ENCODE peak calls at places on chromosomes 5 and 9, in five cellular contexts. S is hepatocyte, U is H9, P is fibroblast of lung, R is H1. D is an unnamed sample.

GRCh38 chr5:139100825-139101224 is 97.3 kb downstream of the SIL1 start:
- DNase-seq in U (no peak), P (peak; percentile 51), R (no peak), S (no peak), D (peak; percentile 65)

GRCh38 chr5:180173875-180174586 is 35.0 kb downstream of the RASGEF1C start:
- DNase-seq in U (no peak), S (no peak), R (no peak), P (peak; percentile 87), D (no peak)

GRCh38 chr5:15376803-15377202 is 123.2 kb upstream of the FBXL7 start:
- DNase-seq in P (no peak), R (no peak), S (no peak), U (no peak), D (no peak)

GRCh38 chr5:113367586-113367985 is 67.2 kb downstream of the TSSK1B start:
- DNase-seq in S (no peak), U (no peak), P (no peak), R (no peak), D (no peak)

GRCh38 chr5:180297587-180298282 is 5.9 kb upstream of the MAPK9 start:
- DNase-seq in R (no peak), S (no peak), P (no peak), U (no peak), D (no peak)

GRCh38 chr9:36008774-36009300 is 27.9 kb upstream of the RECK start:
- DNase-seq in R (peak; percentile 50), P (peak; percentile 74), S (peak; percentile 75), U (peak; percentile 75), D (no peak)

GRCh38 chr5:2038337-2039179 is 155.8 kb upstream of the IRX4 start:
- DNase-seq in P (peak; percentile 52), S (peak; percentile 81), R (peak; percentile 80), U (peak; percentile 96), D (peak; percentile 50)

GRCh38 chr5:68215888-68216736 is 556 bp downstream of the PIK3R1 start:
- DNase-seq in U (peak; percentile 43), S (peak; percentile 53), P (peak; percentile 37), R (no peak), D (peak; percentile 25)

GRCh38 chr5:31196309-31196708 is 2.8 kb downstream of the CDH6 start:
- DNase-seq in S (peak; percentile 25), U (no peak), R (no peak), P (peak; percentile 2), D (no peak)

GRCh38 chr5:140041492-140042421 is 1.3 kb downstream of the NRG2 start:
- DNase-seq in S (peak; percentile 15), R (no peak), U (peak; percentile 55), P (peak; percentile 50), D (peak; percentile 63)

GRCh38 chr5:97544279-97545077 is 361.4 kb upstream of the RIOK2 start:
- DNase-seq in P (no peak), R (no peak), S (no peak), U (no peak), D (no peak)

GRCh38 chr5:143495823-143496275 is 92.4 kb upstream of the NR3C1 start:
- DNase-seq in U (no peak), R (no peak), P (peak; percentile 91), S (no peak), D (peak; percentile 58)

GRCh38 chr5:141374627-141375026 is 936 bp downstream of the PCDHGA6 start:
- DNase-seq in R (no peak), P (no peak), S (no peak), U (no peak), D (no peak)
- H3K79me2 ChIP-seq in R (no peaks in the 10 kb centered on the region), P (no peaks in the 10 kb centered on the region), S (no peaks in the 10 kb centered on the region), U (no peaks in the 10 kb centered on the region), D (no peaks in the 10 kb centered on the region)

GRCh38 chr5:177476531-177477233 is 3.2 kb upstream of the DBN1 start:
- DNase-seq in P (peak; percentile 78), U (no peak), R (no peak), S (no peak), D (peak; percentile 18)

GRCh38 chr5:177477701-177478477 is 4.5 kb upstream of the DBN1 start:
- DNase-seq in R (no peak), P (no peak), U (no peak), S (no peak), D (no peak)

GRCh38 chr5:177478711-177479646 is 5.5 kb upstream of the DBN1 start:
- DNase-seq in S (peak; percentile 56), P (peak; percentile 70), R (no peak), U (no peak), D (no peak)

GRCh38 chr5:177482359-177482795 is 8.9 kb upstream of the DBN1 start:
- DNase-seq in S (no peak), R (no peak), P (no peak), U (no peak), D (peak; percentile 19)

GRCh38 chr5:177479774-177480173 is 6.3 kb upstream of the DBN1 start:
- DNase-seq in P (peak; percentile 62), S (no peak), R (no peak), U (no peak), D (no peak)
- H3K27ac ChIP-seq in P (peak overlapping the region; percentile 84), S (peak overlapping the region; percentile 69), R (no peak overlapping the region), U (no peak overlapping the region), D (no peak overlapping the region)

DNA sequence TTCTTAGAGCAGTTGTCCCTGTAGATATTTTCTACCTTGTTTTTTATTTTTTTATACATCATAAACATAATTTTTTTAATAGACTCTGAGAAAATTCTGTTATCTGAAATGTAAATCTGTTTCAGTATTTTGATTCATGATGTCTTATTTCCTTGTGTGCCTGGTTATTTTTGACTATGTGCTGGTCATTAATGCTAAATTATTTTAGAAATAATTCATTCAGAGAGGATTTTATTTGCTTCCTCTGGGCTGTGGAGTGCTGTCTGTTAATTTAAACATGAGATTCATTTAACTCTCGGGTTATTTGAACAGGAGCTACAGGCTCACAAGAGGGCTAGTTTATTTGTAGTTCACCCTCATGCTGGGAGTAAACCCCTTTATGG is 124.3 kb upstream of the PITX1 start:
- DNase-seq in U (no peak), S (no peak), R (no peak), P (no peak), D (no peak)
- H2AFZ ChIP-seq in U (no peak overlapping the region), S (no peak overlapping the region), R (no peak overlapping the region), P (no peak overlapping the region), D (no peak overlapping the region)

GRCh38 chr5:34682926-34683623 is 26.9 kb downstream of the RAI14 start:
- DNase-seq in S (no peak), P (no peak), R (no peak), U (no peak), D (peak; percentile 99)
- H3K79me2 ChIP-seq in S (peaks cover 71% of the 10 kb centered on the region), P (peaks cover 96% of the 10 kb centered on the region), R (peaks cover 99% of the 10 kb centered on the region), U (peaks cover 54% of the 10 kb centered on the region), D (peaks cover 97% of the 10 kb centered on the region)

DNA sequence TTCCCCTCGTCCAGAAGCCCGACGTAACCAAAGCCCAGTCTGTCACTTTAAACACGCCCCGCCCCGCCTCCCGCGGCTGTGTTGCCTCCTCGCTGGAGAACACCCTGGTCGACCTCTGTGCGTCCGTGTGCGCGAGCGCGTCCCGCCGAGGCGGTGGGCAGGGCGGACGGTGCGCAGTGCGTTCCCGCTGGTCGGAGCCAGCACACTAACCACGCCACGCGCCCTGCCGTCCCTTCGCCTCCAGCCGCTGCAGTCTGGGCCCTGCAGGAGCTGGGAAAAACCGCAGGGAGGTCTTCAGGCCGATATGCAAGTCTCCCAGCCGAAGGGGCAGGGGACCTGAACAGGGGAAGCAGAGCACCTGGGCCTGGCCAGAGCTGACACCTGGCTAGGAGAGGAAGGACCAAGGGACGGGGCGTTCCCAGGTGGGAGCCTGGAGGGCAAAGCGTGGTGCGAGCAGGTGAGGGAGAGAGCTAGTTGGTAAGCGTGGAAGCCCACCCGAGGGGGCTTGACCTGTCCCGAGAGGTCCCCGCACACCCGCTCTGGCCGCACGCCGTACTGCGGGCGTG is 1.3 kb upstream of the PHPT1 start:
- DNase-seq in P (peak; percentile 86), S (peak; percentile 93), U (peak; percentile 84), R (no peak), D (peak; percentile 79)
- H3K27ac ChIP-seq in P (no peak overlapping the region), S (peak overlapping the region; percentile 92), U (no peak overlapping the region), R (no peak overlapping the region), D (peak overlapping the region; percentile 80)

DNA sequence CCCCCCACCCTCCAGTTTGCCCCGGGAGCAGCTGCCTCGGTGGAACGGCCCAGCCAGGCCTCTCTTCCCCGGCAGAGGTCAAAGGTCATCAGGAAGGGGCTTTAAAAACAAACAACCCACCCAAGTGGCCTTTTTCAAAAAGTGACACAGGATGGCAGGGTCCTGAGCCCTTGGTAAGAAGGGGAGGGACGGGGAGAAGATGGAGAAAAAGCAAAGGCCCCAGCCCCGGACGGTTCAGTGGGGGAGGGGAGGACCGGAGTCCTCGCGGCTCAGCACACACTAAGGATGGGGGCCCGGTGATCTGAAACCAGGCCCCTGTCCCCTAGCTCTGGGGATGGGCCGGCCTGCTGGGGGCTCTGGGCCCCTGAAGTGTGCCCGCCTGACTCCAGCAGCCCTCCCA is 1.1 kb downstream of the PRRX2 start:
- DNase-seq in P (no peak), R (no peak), S (no peak), U (no peak), D (no peak)
- H2AFZ ChIP-seq in P (no peak overlapping the region), R (no peak overlapping the region), S (no peak overlapping the region), U (no peak overlapping the region), D (no peak overlapping the region)

GRCh38 chr5:154193636-154194035 is 3.1 kb downstream of the GALNT10 start:
- DNase-seq in R (no peak), U (no peak), P (no peak), S (no peak), D (peak; percentile 5)

GRCh38 chr5:154196955-154197652 is 6.6 kb downstream of the GALNT10 start:
- DNase-seq in U (no peak), R (no peak), P (peak; percentile 58), S (peak; percentile 65), D (peak; percentile 50)

GRCh38 chr5:154193176-154193575 is 2.6 kb downstream of the GALNT10 start:
- DNase-seq in U (no peak), S (no peak), P (no peak), R (no peak), D (no peak)

GRCh38 chr5:154191467-154192261 is 1.1 kb downstream of the GALNT10 start:
- DNase-seq in R (no peak), U (no peak), P (peak; percentile 46), S (peak; percentile 24), D (no peak)

GRCh38 chr5:154194348-154195329 is 4.1 kb downstream of the GALNT10 start:
- DNase-seq in S (no peak), P (peak; percentile 52), R (no peak), U (peak; percentile 71), D (peak; percentile 47)
- H3K79me2 ChIP-seq in S (peaks cover 14% of the 10 kb centered on the region), P (peaks cover 4% of the 10 kb centered on the region), R (peaks cover 2% of the 10 kb centered on the region), U (no peaks in the 10 kb centered on the region), D (peaks cover 70% of the 10 kb centered on the region)

GRCh38 chr5:125926172-125926571 is 497.0 kb upstream of the GRAMD2B start:
- DNase-seq in S (no peak), R (no peak), U (no peak), P (no peak), D (no peak)

GRCh38 chr5:125928663-125929062 is 494.5 kb upstream of the GRAMD2B start:
- DNase-seq in S (no peak), R (no peak), U (no peak), P (no peak), D (peak; percentile 34)
- H3K27ac ChIP-seq in S (no peak overlapping the region), R (no peak overlapping the region), U (no peak overlapping the region), P (no peak overlapping the region), D (no peak overlapping the region)

GRCh38 chr5:120257358-120257971 is 206.6 kb upstream of the PRR16 start:
- DNase-seq in U (no peak), S (no peak), P (no peak), R (no peak), D (no peak)
- H2AFZ ChIP-seq in U (no peak overlapping the region), S (no peak overlapping the region), P (peak overlapping the region; percentile 58), R (peak overlapping the region; percentile 22), D (no peak overlapping the region)

D was measured in PC-9.